ENCODE peak calls at places on chromosome 1, in four cellular contexts. K is CD8-positive, alpha-beta T cell; D is body of pancreas; S is cardiac muscle cell. F is an unnamed sample. For H3K9me3, the result is how much of the 10 kb centered on the place peaks cover.

GRCh38 chr1:156429308-156430060 is 60.5 kb downstream of the RHBG start:
- DNase-seq in K (no peak), D (no peak), S (no peak), F (no peak)

GRCh38 chr1:218499021-218499691 is 154.0 kb downstream of the TGFB2 start:
- DNase-seq in K (no peak), D (no peak), S (peak), F (no peak)

GRCh38 chr1:53878492-53879105 is 11.0 kb downstream of the YIPF1 start:
- DNase-seq in K (no peak), D (no peak), S (peak), F (no peak)

GRCh38 chr1:15213333-15213732 is 33.7 kb upstream of the FHAD1 start:
- DNase-seq in K (no peak), D (no peak), S (peak), F (no peak)

GRCh38 chr1:111570781-111571181 is 48.8 kb upstream of the RAP1A start:
- DNase-seq in K (peak), D (no peak), S (peak), F (no peak)

GRCh38 chr1:53526451-53527101 is 67.4 kb downstream of the DMRTB1 start:
- DNase-seq in K (no peak), D (peak), S (peak), F (no peak)

GRCh38 chr1:174710868-174711845 is 263.4 kb downstream of the GPR52 start:
- DNase-seq in K (no peak), D (no peak), S (no peak), F (no peak)

GRCh38 chr1:112410704-112411103 is 14.7 kb downstream of the CTTNBP2NL start:
- DNase-seq in K (no peak), D (no peak), S (no peak), F (no peak)

GRCh38 chr1:44605904-44606615 is 68.2 kb downstream of the TMEM53 start:
- DNase-seq in K (no peak), D (no peak), S (no peak), F (no peak)

GRCh38 chr1:150577557-150578277 is 1.7 kb downstream of the MCL1 start:
- DNase-seq in K (no peak), D (no peak), S (peak), F (no peak)

GRCh38 chr1:47418681-47419272 is 2.7 kb downstream of the FOXE3 start:
- DNase-seq in K (no peak), D (no peak), S (no peak), F (no peak)

GRCh38 chr1:33228935-33229487 is 27.3 kb upstream of the ZNF362 start:
- DNase-seq in K (no peak), D (no peak), S (peak), F (no peak)

GRCh38 chr1:154410185-154410827 is 5.2 kb downstream of the IL6R start:
- DNase-seq in K (no peak), D (no peak), S (no peak), F (no peak)

GRCh38 chr1:99548924-99549605 is 96.8 kb upstream of the PALMD start:
- DNase-seq in K (no peak), D (peak), S (peak), F (no peak)

GRCh38 chr1:52127181-52128175 is 14.4 kb upstream of the ZFYVE9 start:
- DNase-seq in K (no peak), D (peak), S (peak), F (no peak)

GRCh38 chr1:165763442-165763841 is 5.2 kb downstream of the TMCO1 start:
- DNase-seq in K (no peak), D (no peak), S (no peak), F (no peak)

GRCh38 chr1:67827688-67828087 is 5.6 kb downstream of the GNG12 start:
- DNase-seq in K (no peak), D (no peak), S (no peak), F (no peak)

GRCh38 chr1:28308750-28309149 is 20.1 kb upstream of the MED18 start:
- DNase-seq in K (no peak), D (no peak), S (no peak), F (no peak)

GRCh38 chr1:5947978-5948680 is 44.1 kb downstream of the NPHP4 start:
- DNase-seq in K (no peak), D (no peak), S (no peak), F (no peak)

GRCh38 chr1:33443705-33444180 is 12.8 kb upstream of the PHC2 start:
- DNase-seq in K (no peak), D (no peak), S (no peak), F (no peak)

GRCh38 chr1:226589008-226589733 is 40.6 kb downstream of the STUM start:
- DNase-seq in K (no peak), D (peak), S (peak), F (no peak)

GRCh38 chr1:169571450-169571849 is 14.8 kb downstream of the F5 start:
- DNase-seq in K (no peak), D (no peak), S (no peak), F (no peak)

GRCh38 chr1:24955161-24955560 is 25.1 kb upstream of the RUNX3 start:
- DNase-seq in K (peak), D (no peak), S (peak), F (peak)

GRCh38 chr1:47611992-47612391 is 174.1 kb downstream of the FOXD2 start:
- DNase-seq in K (peak), D (no peak), S (no peak), F (no peak)

GRCh38 chr1:11880911-11881748 is 22.4 kb upstream of the NPPB start:
- DNase-seq in K (no peak), D (no peak), S (no peak), F (no peak)

GRCh38 chr1:227170361-227171166 is 147.7 kb downstream of the CDC42BPA start:
- DNase-seq in K (no peak), D (no peak), S (peak), F (no peak)

GRCh38 chr1:177569476-177569875 is 398.7 kb downstream of the BRINP2 start:
- DNase-seq in K (no peak), D (no peak), S (peak), F (no peak)

GRCh38 chr1:41835488-41835887 is 83.2 kb downstream of the HIVEP3 start:
- DNase-seq in K (no peak), D (no peak), S (no peak), F (no peak)

GRCh38 chr1:2942410-2942809 is 78.9 kb upstream of the ACTRT2 start:
- DNase-seq in K (no peak), D (no peak), S (no peak), F (no peak)
- H3K9me3 ChIP-seq in K (under half), D (under half), S (under half), F (under half)

DNA sequence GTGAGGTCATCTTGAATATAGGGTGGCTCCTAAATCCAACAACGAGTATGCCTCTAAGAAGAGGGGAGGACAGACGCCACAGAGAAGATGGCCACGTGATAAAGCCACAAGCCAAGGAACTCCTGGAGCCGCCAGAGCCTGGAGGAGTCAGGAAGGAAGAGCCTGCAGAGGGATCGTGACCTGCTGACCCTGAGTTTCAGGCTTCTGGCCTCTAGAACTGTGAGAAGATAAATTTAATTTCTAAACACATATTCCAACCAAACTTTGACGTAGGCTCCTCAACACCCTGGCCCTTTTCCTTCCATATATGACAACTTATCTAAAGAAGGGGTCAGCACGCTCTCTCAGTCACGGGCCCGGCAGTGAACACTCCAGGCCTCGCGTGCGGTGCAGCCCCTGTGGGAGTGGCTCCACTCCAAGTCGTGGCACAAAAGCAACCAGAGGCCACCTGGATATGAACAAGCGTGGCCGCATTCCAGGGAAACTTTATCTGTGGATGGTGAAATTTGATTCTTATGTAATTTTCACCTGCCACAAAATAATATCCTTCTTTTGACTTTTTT is 138.6 kb upstream of the AJAP1 start:
- DNase-seq in K (no peak), D (no peak), S (no peak), F (no peak)
- H3K9me3 ChIP-seq in K (under half), D (under half), S (under half), F (under half)

DNA sequence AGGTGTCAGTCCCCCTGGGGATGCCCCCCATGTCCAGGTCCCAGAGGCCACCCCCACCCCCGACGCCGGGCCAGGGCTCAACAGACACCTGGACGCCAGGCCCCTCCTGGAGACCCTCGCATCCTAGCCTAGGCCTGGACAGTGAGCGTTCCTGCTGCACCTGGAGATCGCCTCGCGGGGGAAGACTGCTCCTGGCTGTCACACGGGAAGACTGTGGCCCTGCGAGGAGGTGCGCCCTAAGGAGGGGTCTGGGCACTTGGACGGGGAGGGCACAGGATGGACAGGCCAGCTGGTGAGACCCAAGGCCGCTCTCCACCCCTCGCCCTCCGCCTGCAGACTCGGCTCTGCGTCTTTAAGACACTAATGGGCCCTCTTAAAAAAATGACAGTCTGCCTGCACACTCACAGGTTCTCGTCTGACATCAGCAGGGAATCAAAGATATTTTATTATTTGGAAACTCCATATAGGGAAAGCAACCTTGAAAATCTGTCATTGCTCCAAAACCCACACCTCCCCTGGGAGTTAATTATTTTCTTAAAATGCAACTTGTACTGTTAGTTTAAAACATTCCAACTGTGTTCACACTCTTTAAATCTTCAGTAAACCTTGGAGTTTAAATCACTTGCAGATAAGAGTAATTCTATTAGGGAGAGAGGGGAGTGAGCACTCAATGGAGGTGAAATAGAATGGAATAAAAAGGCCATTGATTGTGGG is 45.6 kb upstream of the ACTRT2 start:
- DNase-seq in K (peak), D (no peak), S (no peak), F (no peak)
- H3K9me3 ChIP-seq in K (under half), D (under half), S (under half), F (under half)

GRCh38 chr1:2810899-2811525 is 9.5 kb upstream of the TTC34 start:
- DNase-seq in K (no peak), D (no peak), S (no peak), F (no peak)
- H3K9me3 ChIP-seq in K (under half), D (under half), S (under half), F (under half)

DNA sequence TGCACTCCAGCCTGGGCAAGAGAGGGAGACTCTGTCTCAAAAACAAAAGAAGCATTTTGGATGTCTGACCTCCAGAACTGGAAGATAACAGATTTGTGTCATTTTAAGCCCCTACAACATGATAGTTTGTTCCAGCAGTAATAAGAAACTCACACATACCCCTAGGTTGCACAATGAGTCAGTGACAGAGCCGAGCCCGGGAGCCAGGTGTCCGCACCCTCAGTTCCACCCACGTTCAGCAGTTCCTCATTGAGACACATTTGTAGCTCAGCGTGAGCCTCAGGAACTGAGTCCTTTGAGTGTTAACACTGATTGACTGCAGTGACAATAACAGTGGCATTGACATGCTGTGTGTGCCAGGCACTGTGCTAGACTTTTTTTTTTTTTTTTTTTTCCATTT is 19.8 kb downstream of the LRRC38 start:
- DNase-seq in K (no peak), D (no peak), S (no peak), F (no peak)
- H3K9me3 ChIP-seq in K (under half), D (under half), S (under half), F (under half)

F was measured in T-helper 17 cell.